ENCODE peak calls at places on chromosome X, in ten cellular contexts. M, Z, V, O, R, C, N, X, H and D are unnamed samples.

GRCh38 chrX:47112316-47112954 is 32.1 kb downstream of the NDUFB11 start:
- DNase-seq in O (no peak), X (no peak), Z (no peak), H (no peak), R (no peak), C (peak), V (peak), N (peak), M (no peak), D (no peak)

GRCh38 chrX:65783746-65784145 is 116.3 kb downstream of the MSN start:
- DNase-seq in N (no peak), C (no peak), H (no peak), X (no peak), R (no peak), V (no peak), Z (no peak), O (no peak), M (no peak), D (no peak)

GRCh38 chrX:24696241-24696640 is 2.5 kb downstream of the POLA1 start:
- DNase-seq in N (no peak), X (no peak), O (no peak), V (no peak), C (no peak), R (no peak), H (no peak), M (no peak), Z (no peak), D (no peak)

GRCh38 chrX:1164322-1165288 is 47.8 kb downstream of the CRLF2 start:
- DNase-seq in Z (peak), C (peak), R (no peak), O (peak), H (no peak), V (no peak), N (peak), M (no peak), X (no peak), D (no peak)

GRCh38 chrX:133215747-133216146 is 2.4 kb downstream of the TFDP3 start:
- DNase-seq in O (no peak), R (no peak), V (no peak), X (no peak), M (peak), N (no peak), C (no peak), H (peak), Z (no peak), D (peak)

GRCh38 chrX:46268429-46268828 is 276.8 kb downstream of the ZNF674 start:
- DNase-seq in M (peak), C (no peak), Z (no peak), O (no peak), X (no peak), V (no peak), R (no peak), N (no peak), H (no peak), D (peak)

GRCh38 chrX:48695524-48695875 is 1.0 kb upstream of the SUV39H1 start:
- DNase-seq in H (no peak), X (no peak), Z (no peak), O (no peak), V (no peak), R (no peak), C (no peak), M (peak), N (no peak), D (no peak)

GRCh38 chrX:18674417-18674787 is 2.5 kb upstream of the RS1 start:
- DNase-seq in X (peak), R (peak), V (no peak), N (peak), Z (peak), C (peak), O (peak), H (peak), M (no peak), D (no peak)

GRCh38 chrX:67636532-67636931 is 92.7 kb downstream of the AR start:
- DNase-seq in O (no peak), X (no peak), H (no peak), C (peak), M (no peak), N (no peak), R (no peak), Z (no peak), V (no peak), D (no peak)

GRCh38 chrX:16836371-16836770 is 33.8 kb downstream of the RBBP7 start:
- DNase-seq in V (no peak), R (no peak), N (no peak), O (peak), Z (no peak), X (no peak), C (peak), H (peak), M (peak), D (no peak)

GRCh38 chrX:47456080-47456479 is 26.9 kb downstream of the ZNF41 start:
- DNase-seq in O (no peak), V (no peak), Z (no peak), X (no peak), M (no peak), H (no peak), C (no peak), R (no peak), N (no peak), D (no peak)

GRCh38 chrX:42025861-42026260 is 102.5 kb upstream of the CASK start:
- DNase-seq in M (peak), Z (no peak), V (no peak), H (no peak), N (no peak), X (no peak), C (no peak), R (no peak), O (no peak), D (no peak)

GRCh38 chrX:40063555-40063954 is 34.2 kb downstream of the BCOR start:
- DNase-seq in C (no peak), Z (no peak), N (no peak), M (no peak), V (no peak), H (no peak), X (no peak), R (no peak), O (no peak), D (no peak)

GRCh38 chrX:15410430-15410829 is 26.2 kb upstream of the VEGFD start:
- DNase-seq in R (no peak), N (no peak), H (no peak), X (no peak), C (no peak), Z (no peak), O (no peak), M (no peak), V (no peak), D (no peak)

GRCh38 chrX:118823263-118824172 is at the start of gene ZCCHC12:
- DNase-seq in H (no peak), X (no peak), N (peak), R (peak), V (peak), C (peak), O (peak), M (peak), Z (no peak), D (peak)

GRCh38 chrX:68865300-68865699 is 36.5 kb downstream of the EFNB1 start:
- DNase-seq in V (no peak), O (no peak), N (no peak), X (no peak), Z (no peak), M (no peak), R (no peak), C (no peak), H (no peak), D (no peak)

GRCh38 chrX:127306262-127306661 is 486.7 kb downstream of the PRR32 start:
- DNase-seq in O (no peak), V (no peak), N (no peak), R (no peak), Z (no peak), X (no peak), H (no peak), C (no peak), M (no peak), D (no peak)

GRCh38 chrX:53357799-53358530 is 64.5 kb downstream of the SMC1A start:
- DNase-seq in M (no peak), V (no peak), R (no peak), O (no peak), X (no peak), C (peak), N (no peak), H (no peak), Z (no peak), D (no peak)

GRCh38 chrX:70247252-70247651 is 12.8 kb downstream of the P2RY4 start:
- DNase-seq in X (no peak), R (no peak), M (peak), Z (no peak), V (no peak), H (no peak), C (no peak), O (no peak), N (no peak), D (no peak)

GRCh38 chrX:123422875-123423274 is 238.8 kb downstream of the GRIA3 start:
- DNase-seq in H (peak), N (no peak), O (no peak), M (peak), R (no peak), C (no peak), X (no peak), V (no peak), Z (peak), D (no peak)

GRCh38 chrX:13220916-13221315 is 98.9 kb downstream of the ATXN3L start:
- DNase-seq in H (no peak), N (no peak), V (no peak), M (peak), C (no peak), X (no peak), O (no peak), R (no peak), Z (no peak), D (peak)

GRCh38 chrX:47809065-47809788 is 27.5 kb upstream of the ZNF81 start:
- DNase-seq in Z (no peak), R (no peak), X (no peak), H (no peak), C (no peak), N (no peak), O (no peak), M (no peak), V (no peak), D (no peak)

GRCh38 chrX:88982933-88983332 is 235.9 kb downstream of the CPXCR1 start:
- DNase-seq in X (no peak), R (no peak), O (no peak), C (no peak), M (no peak), H (no peak), N (no peak), Z (no peak), V (no peak), D (no peak)

GRCh38 chrX:148984238-148984637 is 483.8 kb downstream of the AFF2 start:
- DNase-seq in X (no peak), O (no peak), Z (no peak), H (no peak), N (no peak), C (no peak), R (no peak), M (no peak), V (no peak), D (no peak)

DNA sequence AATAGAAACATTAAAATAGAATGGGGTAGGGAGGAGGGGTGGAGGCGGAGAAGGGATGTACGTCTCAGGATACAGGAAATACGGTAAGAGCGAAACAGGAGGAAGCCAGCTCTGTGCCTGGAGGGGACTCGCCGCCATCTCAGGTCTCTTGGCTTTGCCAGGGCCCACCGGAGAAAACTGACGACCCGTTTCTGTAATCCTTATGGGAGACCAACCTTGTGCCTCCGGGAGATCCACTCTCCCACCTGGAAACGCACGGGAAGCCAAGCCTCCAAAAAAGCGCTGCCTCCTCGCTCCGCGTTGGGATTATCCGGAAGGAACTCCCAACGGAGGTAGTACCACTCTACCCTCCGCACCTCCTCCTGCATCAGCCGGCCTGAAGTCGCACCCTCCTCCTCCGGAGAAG is at the start of gene NBDY:
- DNase-seq in O (peak), N (peak), X (no peak), C (peak), Z (no peak), V (peak), H (peak), R (peak), M (peak), D (no peak)
- H3K27ac ChIP-seq in O (peak), N (peak), X (peak), C (peak), Z (peak), V (peak), H (peak), R (peak), M (peak), D (peak)

GRCh38 chrX:11758400-11759171 is 549 bp downstream of the MSL3 start:
- DNase-seq in N (peak), R (peak), X (peak), Z (peak), H (peak), C (peak), V (peak), O (peak), M (peak), D (peak)
- TF ChIP-seq CTCF in N (peak), R (peak), X (peak), Z (peak), H (peak), C (peak), V (peak), O (peak), M (peak), D (peak)

GRCh38 chrX:139734996-139735395 is 27.0 kb upstream of the MCF2 start:
- DNase-seq in N (no peak), V (no peak), C (no peak), X (no peak), H (no peak), M (no peak), Z (no peak), O (no peak), R (no peak), D (no peak)

GRCh38 chrX:139738581-139738980 is 30.6 kb upstream of the MCF2 start:
- DNase-seq in H (no peak), M (peak), O (no peak), R (no peak), Z (no peak), C (no peak), X (no peak), N (no peak), V (no peak), D (no peak)

GRCh38 chrX:139739138-139739537 is 31.2 kb upstream of the MCF2 start:
- DNase-seq in N (no peak), Z (no peak), X (no peak), M (peak), V (no peak), C (no peak), H (no peak), O (no peak), R (no peak), D (peak)
- H3K27ac ChIP-seq in N (no peak), Z (no peak), X (no peak), M (peak), V (no peak), C (no peak), H (no peak), O (no peak), R (no peak), D (no peak)

GRCh38 chrX:2910109-2910508 is 19.0 kb downstream of the ARSD start:
- DNase-seq in X (no peak), M (no peak), R (no peak), V (no peak), N (no peak), H (no peak), C (no peak), O (no peak), Z (no peak), D (no peak)
- TF ChIP-seq CTCF in X (no peak), M (no peak), R (no peak), V (no peak), N (no peak), H (no peak), C (no peak), O (no peak), Z (no peak), D (no peak)

GRCh38 chrX:38880460-38880859 is 79.2 kb downstream of the MID1IP1 start:
- DNase-seq in R (no peak), Z (no peak), C (no peak), O (no peak), H (peak), X (no peak), N (no peak), M (peak), V (peak), D (no peak)
- H3K27ac ChIP-seq in R (no peak), Z (no peak), C (no peak), O (no peak), H (peak), X (no peak), N (peak), M (peak), V (peak), D (no peak)

GRCh38 chrX:20046270-20046669 is 55.4 kb upstream of the BCLAF3 start:
- DNase-seq in X (no peak), R (no peak), Z (no peak), M (no peak), H (no peak), C (no peak), V (no peak), N (no peak), O (no peak), D (no peak)
- TF ChIP-seq CTCF in X (no peak), R (no peak), Z (no peak), M (no peak), H (no peak), C (no peak), V (no peak), N (no peak), O (no peak), D (no peak)

GRCh38 chrX:43676960-43677582 is 21.0 kb downstream of the MAOA start:
- DNase-seq in C (no peak), N (no peak), O (no peak), M (no peak), R (no peak), X (no peak), V (no peak), H (no peak), Z (no peak), D (no peak)
- H3K27ac ChIP-seq in C (no peak), N (no peak), O (no peak), M (no peak), R (no peak), X (no peak), V (peak), H (peak), Z (no peak), D (no peak)

DNA sequence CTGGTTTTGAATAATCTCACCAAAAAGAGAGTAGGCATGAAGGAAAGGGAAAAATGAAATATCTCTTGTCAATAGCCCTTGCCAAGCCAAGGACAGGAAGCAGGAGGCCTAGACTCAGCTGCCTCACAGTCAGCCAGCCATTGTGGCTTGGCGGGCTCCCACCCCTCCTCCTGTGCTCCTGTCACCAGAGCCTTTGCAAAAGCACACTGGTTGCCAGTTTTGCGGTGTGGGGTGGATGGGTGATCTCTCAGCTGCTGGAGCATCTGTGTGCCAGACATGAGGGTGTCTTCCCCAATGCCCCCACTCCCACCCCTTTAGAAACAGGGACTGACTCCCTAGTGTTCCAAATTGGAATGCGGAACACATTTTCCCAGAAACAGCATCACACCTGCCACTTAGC is 26.1 kb downstream of the ARHGEF6 start:
- DNase-seq in H (no peak), N (no peak), O (no peak), M (no peak), R (peak), V (no peak), X (no peak), Z (peak), C (no peak), D (no peak)
- TF ChIP-seq CTCF in H (no peak), N (no peak), O (no peak), M (no peak), R (no peak), V (no peak), X (no peak), Z (no peak), C (no peak), D (no peak)

DNA sequence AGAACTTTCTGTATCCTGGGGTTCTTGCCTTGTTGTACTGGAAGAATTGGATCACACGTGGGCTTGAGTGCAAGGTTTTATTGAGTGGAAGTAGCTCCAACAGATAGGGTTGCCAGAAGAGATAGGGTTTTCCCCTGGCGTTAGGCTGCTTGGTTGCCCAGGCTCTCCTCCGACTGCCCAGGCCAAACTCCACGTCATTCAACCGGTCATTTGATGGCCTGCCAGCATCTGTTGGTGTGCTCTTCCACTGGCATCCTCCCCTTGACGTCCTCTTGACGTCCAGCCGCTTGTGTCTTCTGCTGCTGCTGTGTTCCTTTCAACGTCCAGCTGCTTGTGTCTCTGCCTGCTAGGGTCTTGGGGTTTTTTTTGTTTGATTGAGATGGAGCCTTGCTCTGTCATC is 340.3 kb upstream of the ZCCHC13 start:
- DNase-seq in X (no peak), V (no peak), C (no peak), N (no peak), O (no peak), M (no peak), R (no peak), H (no peak), Z (no peak), D (no peak)
- H3K27ac ChIP-seq in X (no peak), V (no peak), C (no peak), N (no peak), O (no peak), M (no peak), R (no peak), H (no peak), Z (no peak), D (no peak)

GRCh38 chrX:10741003-10741402 is 120.6 kb upstream of the MID1 start:
- DNase-seq in H (no peak), M (no peak), V (no peak), O (no peak), R (no peak), N (no peak), C (no peak), Z (no peak), X (no peak), D (no peak)
- TF ChIP-seq CTCF in H (no peak), M (no peak), V (no peak), O (no peak), R (no peak), N (no peak), C (no peak), Z (no peak), X (no peak), D (no peak)